ENCODE peak calls at places on chromosomes 13 and 19, in ten cellular contexts. O is T-cell; M is activated naive CD4-positive, alpha-beta T cell treated with Interleukin-2 at 50 U/mL for 16 hours; L is stimulated activated CD4-positive, alpha-beta T cell treated with anti-CD3 and anti-CD28 coated beads, Interleukin-12 subunit alpha, Interleukin-12 subunit beta, amount 100 ng/mL, for 48 hours; A is heart left ventricle; S is CD8-positive, alpha-beta T cell; I is HFF-Myc; K is esophagus muscularis mucosa; T is activated T-cell treated with anti-CD3 and anti-CD28 coated beads for 1 hour; H is astrocyte of the cerebellum. U is an unnamed sample.

GRCh38 chr19:40754611-40755247 is 3.7 kb downstream of the SNRPA start:
- DNase-seq in O (peak), M (peak), L (peak), A (no peak), S (no peak), I (no peak), K (no peak), T (no peak), H (no peak), U (peak)

GRCh38 chr19:30084390-30084819 is 142.4 kb downstream of the URI1 start:
- DNase-seq in O (no peak), M (no peak), L (no peak), A (peak), S (no peak), I (no peak), K (no peak), T (no peak), H (no peak), U (no peak)

GRCh38 chr13:94300401-94300800 is 179.1 kb downstream of the DCT start:
- DNase-seq in O (no peak), M (no peak), L (no peak), A (no peak), S (no peak), I (no peak), K (no peak), T (no peak), H (no peak), U (no peak)

GRCh38 chr13:43263047-43263446 is 239.7 kb downstream of the DNAJC15 start:
- DNase-seq in O (no peak), M (no peak), L (no peak), A (no peak), S (no peak), I (no peak), K (peak), T (no peak), H (no peak), U (no peak)

GRCh38 chr13:50989476-50989875 is 79.9 kb downstream of the RNASEH2B start:
- DNase-seq in O (no peak), M (no peak), L (no peak), A (peak), S (no peak), I (no peak), K (no peak), T (no peak), H (no peak), U (no peak)

GRCh38 chr19:49233163-49233562 is 75.6 kb downstream of the TRPM4 start:
- DNase-seq in O (no peak), M (no peak), L (no peak), A (no peak), S (no peak), I (no peak), K (no peak), T (no peak), H (no peak), U (no peak)

GRCh38 chr19:29320611-29321010 is 107.7 kb upstream of the UQCRFS1 start:
- DNase-seq in O (no peak), M (no peak), L (no peak), A (no peak), S (no peak), I (no peak), K (no peak), T (no peak), H (no peak), U (peak)

GRCh38 chr19:18193388-18194207 is 580 bp downstream of the MPV17L2 start:
- DNase-seq in O (no peak), M (no peak), L (no peak), A (no peak), S (no peak), I (no peak), K (no peak), T (no peak), H (no peak), U (no peak)

GRCh38 chr13:28922341-28922740 is 102.2 kb downstream of the MTUS2 start:
- DNase-seq in O (no peak), M (no peak), L (no peak), A (no peak), S (no peak), I (no peak), K (no peak), T (no peak), H (no peak), U (no peak)

GRCh38 chr13:93460005-93460404 is 233.4 kb downstream of the GPC6 start:
- DNase-seq in O (no peak), M (no peak), L (no peak), A (no peak), S (no peak), I (no peak), K (no peak), T (no peak), H (no peak), U (no peak)

GRCh38 chr19:35641515-35642151 is at the start of gene ETV2:
- DNase-seq in O (peak), M (peak), L (no peak), A (no peak), S (peak), I (no peak), K (no peak), T (no peak), H (no peak), U (peak)

GRCh38 chr13:23567792-23568480 is 2.3 kb upstream of the TNFRSF19 start:
- DNase-seq in O (no peak), M (no peak), L (no peak), A (no peak), S (no peak), I (no peak), K (no peak), T (no peak), H (no peak), U (no peak)

GRCh38 chr13:74816737-74817136 is 665.2 kb downstream of the TBC1D4 start:
- DNase-seq in O (no peak), M (no peak), L (no peak), A (no peak), S (no peak), I (no peak), K (no peak), T (no peak), H (no peak), U (no peak)

GRCh38 chr13:43074824-43075510 is 51.6 kb downstream of the DNAJC15 start:
- DNase-seq in O (no peak), M (no peak), L (no peak), A (no peak), S (no peak), I (no peak), K (no peak), T (no peak), H (no peak), U (no peak)

U was measured in natural killer cell treated with Interleukin-12 subunit alpha and Interleukin-12 subunit beta and Interleukin-15 and Interleukin-18, amount 100 ng/mL, for 72 hours.